ENCODE peak calls at places on chromosomes 5 and 9, in nine cellular contexts. One of them, this sample, is unnamed.

GRCh38 chr9:114218264-114219120 is 63.2 kb downstream of the COL27A1 start:
- DNase-seq in endodermal cell: no peak
- DNase-seq in Caco-2: no peak
- DNase-seq in heart left ventricle: no peak
- DNase-seq in CD8-positive, alpha-beta T cell: no peak
- DNase-seq in A549: no peak
- DNase-seq in IMR-90: peak; percentile 57
- DNase-seq in upper lobe of right lung: no peak
- DNase-seq in mucosa of descending colon: no peak
- DNase-seq in this sample: no peak

GRCh38 chr5:127330116-127330515 is 39.5 kb downstream of the MEGF10 start:
- DNase-seq in A549: no peak
- DNase-seq in CD8-positive, alpha-beta T cell: no peak
- DNase-seq in endodermal cell: no peak
- DNase-seq in mucosa of descending colon: no peak
- DNase-seq in heart left ventricle: no peak
- DNase-seq in upper lobe of right lung: no peak
- DNase-seq in Caco-2: no peak
- DNase-seq in IMR-90: no peak
- DNase-seq in this sample: no peak

GRCh38 chr5:43396762-43397304 is 15.4 kb downstream of the CCL28 start:
- DNase-seq in Caco-2: peak; percentile 75
- DNase-seq in heart left ventricle: no peak
- DNase-seq in mucosa of descending colon: peak; percentile 74
- DNase-seq in IMR-90: no peak
- DNase-seq in upper lobe of right lung: peak; percentile 86
- DNase-seq in endodermal cell: no peak
- DNase-seq in A549: peak; percentile 17
- DNase-seq in CD8-positive, alpha-beta T cell: peak; percentile 63
- DNase-seq in this sample: peak; percentile 64

GRCh38 chr5:39224196-39224754 is 4.9 kb upstream of the FYB1 start:
- DNase-seq in upper lobe of right lung: no peak
- DNase-seq in Caco-2: no peak
- DNase-seq in heart left ventricle: no peak
- DNase-seq in endodermal cell: peak; percentile 74
- DNase-seq in mucosa of descending colon: peak; percentile 73
- DNase-seq in A549: peak; percentile 58
- DNase-seq in IMR-90: peak; percentile 5
- DNase-seq in CD8-positive, alpha-beta T cell: no peak
- DNase-seq in this sample: peak; percentile 66

GRCh38 chr9:123373447-123373923 is 17.5 kb downstream of the CRB2 start:
- DNase-seq in heart left ventricle: no peak
- DNase-seq in A549: no peak
- DNase-seq in mucosa of descending colon: no peak
- DNase-seq in endodermal cell: peak; percentile 82
- DNase-seq in upper lobe of right lung: no peak
- DNase-seq in Caco-2: no peak
- DNase-seq in CD8-positive, alpha-beta T cell: no peak
- DNase-seq in IMR-90: no peak
- DNase-seq in this sample: no peak

GRCh38 chr9:106798021-106798799 is 64.8 kb upstream of the ZNF462 start:
- DNase-seq in CD8-positive, alpha-beta T cell: no peak
- DNase-seq in Caco-2: no peak
- DNase-seq in IMR-90: no peak
- DNase-seq in upper lobe of right lung: no peak
- DNase-seq in heart left ventricle: no peak
- DNase-seq in endodermal cell: peak; percentile 46
- DNase-seq in A549: no peak
- DNase-seq in mucosa of descending colon: no peak
- DNase-seq in this sample: no peak

GRCh38 chr9:99377790-99378775 is 156.0 kb downstream of the SEC61B start:
- DNase-seq in upper lobe of right lung: no peak
- DNase-seq in A549: no peak
- DNase-seq in endodermal cell: no peak
- DNase-seq in Caco-2: no peak
- DNase-seq in IMR-90: peak; percentile 71
- DNase-seq in mucosa of descending colon: no peak
- DNase-seq in CD8-positive, alpha-beta T cell: no peak
- DNase-seq in heart left ventricle: no peak
- DNase-seq in this sample: no peak

GRCh38 chr9:114804504-114804903 is 1.3 kb downstream of the TNFSF15 start:
- DNase-seq in heart left ventricle: no peak
- DNase-seq in upper lobe of right lung: no peak
- DNase-seq in A549: peak; percentile 73
- DNase-seq in IMR-90: peak; percentile 84
- DNase-seq in mucosa of descending colon: peak; percentile 61
- DNase-seq in endodermal cell: no peak
- DNase-seq in Caco-2: peak; percentile 86
- DNase-seq in CD8-positive, alpha-beta T cell: no peak
- DNase-seq in this sample: peak; percentile 84

GRCh38 chr5:35468811-35469210 is 148.9 kb upstream of the SPEF2 start:
- DNase-seq in CD8-positive, alpha-beta T cell: no peak
- DNase-seq in mucosa of descending colon: no peak
- DNase-seq in endodermal cell: no peak
- DNase-seq in upper lobe of right lung: no peak
- DNase-seq in IMR-90: no peak
- DNase-seq in heart left ventricle: no peak
- DNase-seq in A549: no peak
- DNase-seq in Caco-2: no peak
- DNase-seq in this sample: no peak

GRCh38 chr9:111961575-111961974 is 65.0 kb downstream of the UGCG start:
- DNase-seq in A549: peak; percentile 84
- DNase-seq in IMR-90: peak; percentile 86
- DNase-seq in Caco-2: no peak
- DNase-seq in heart left ventricle: no peak
- DNase-seq in upper lobe of right lung: no peak
- DNase-seq in mucosa of descending colon: no peak
- DNase-seq in CD8-positive, alpha-beta T cell: no peak
- DNase-seq in endodermal cell: no peak
- DNase-seq in this sample: peak; percentile 35

GRCh38 chr9:111959468-111959941 is 62.9 kb downstream of the UGCG start:
- DNase-seq in endodermal cell: no peak
- DNase-seq in CD8-positive, alpha-beta T cell: no peak
- DNase-seq in Caco-2: peak; percentile 84
- DNase-seq in mucosa of descending colon: peak; percentile 58
- DNase-seq in A549: peak; percentile 73
- DNase-seq in upper lobe of right lung: peak; percentile 68
- DNase-seq in IMR-90: peak; percentile 89
- DNase-seq in heart left ventricle: no peak
- DNase-seq in this sample: peak; percentile 57

GRCh38 chr9:111957856-111958631 is 61.4 kb downstream of the UGCG start:
- DNase-seq in CD8-positive, alpha-beta T cell: peak; percentile 13
- DNase-seq in IMR-90: peak; percentile 99
- DNase-seq in endodermal cell: no peak
- DNase-seq in Caco-2: no peak
- DNase-seq in upper lobe of right lung: no peak
- DNase-seq in heart left ventricle: no peak
- DNase-seq in A549: peak; percentile 61
- DNase-seq in mucosa of descending colon: no peak
- DNase-seq in this sample: no peak

GRCh38 chr9:111961011-111961410 is 64.4 kb downstream of the UGCG start:
- DNase-seq in Caco-2: no peak
- DNase-seq in upper lobe of right lung: no peak
- DNase-seq in endodermal cell: no peak
- DNase-seq in heart left ventricle: no peak
- DNase-seq in CD8-positive, alpha-beta T cell: no peak
- DNase-seq in IMR-90: peak; percentile 79
- DNase-seq in mucosa of descending colon: no peak
- DNase-seq in A549: no peak
- DNase-seq in this sample: no peak

DNA sequence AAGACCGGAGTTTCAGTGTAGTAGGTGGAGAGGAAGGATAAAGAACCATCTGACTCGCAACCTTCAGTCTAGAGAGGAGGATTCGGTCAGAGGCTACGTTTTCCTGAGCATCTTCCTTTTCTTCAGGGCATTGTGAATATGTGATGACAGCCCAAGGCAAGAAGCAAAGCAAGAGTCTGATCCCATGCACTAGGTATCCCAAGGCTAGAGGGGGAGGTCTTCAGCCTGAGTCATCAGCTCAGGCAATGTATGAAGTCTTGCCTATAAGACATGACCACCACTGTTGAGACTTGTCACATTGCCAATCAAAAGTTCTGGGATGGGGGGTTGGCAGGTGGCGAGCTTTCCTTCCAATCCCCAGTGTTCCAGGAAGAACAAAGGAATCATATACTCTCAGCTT is 63.3 kb downstream of the UGCG start:
- DNase-seq in upper lobe of right lung: no peak
- DNase-seq in mucosa of descending colon: no peak
- DNase-seq in heart left ventricle: no peak
- DNase-seq in Caco-2: no peak
- DNase-seq in IMR-90: peak; percentile 70
- DNase-seq in endodermal cell: no peak
- DNase-seq in A549: peak; percentile 45
- DNase-seq in CD8-positive, alpha-beta T cell: no peak
- DNase-seq in this sample: no peak
- H3K4me1 ChIP-seq in upper lobe of right lung: peaks cover 14% of the 10 kb centered on the region
- H3K4me1 ChIP-seq in mucosa of descending colon: peaks cover 6% of the 10 kb centered on the region
- H3K4me1 ChIP-seq in heart left ventricle: no peaks in the 10 kb centered on the region
- H3K4me1 ChIP-seq in Caco-2: peaks cover 35% of the 10 kb centered on the region
- H3K4me1 ChIP-seq in IMR-90: peaks cover 21% of the 10 kb centered on the region
- H3K4me1 ChIP-seq in endodermal cell: peaks cover 12% of the 10 kb centered on the region
- H3K4me1 ChIP-seq in A549: peaks cover 62% of the 10 kb centered on the region
- H3K4me1 ChIP-seq in CD8-positive, alpha-beta T cell: no peaks in the 10 kb centered on the region
- H3K4me1 ChIP-seq in this sample: peaks cover 5% of the 10 kb centered on the region

DNA sequence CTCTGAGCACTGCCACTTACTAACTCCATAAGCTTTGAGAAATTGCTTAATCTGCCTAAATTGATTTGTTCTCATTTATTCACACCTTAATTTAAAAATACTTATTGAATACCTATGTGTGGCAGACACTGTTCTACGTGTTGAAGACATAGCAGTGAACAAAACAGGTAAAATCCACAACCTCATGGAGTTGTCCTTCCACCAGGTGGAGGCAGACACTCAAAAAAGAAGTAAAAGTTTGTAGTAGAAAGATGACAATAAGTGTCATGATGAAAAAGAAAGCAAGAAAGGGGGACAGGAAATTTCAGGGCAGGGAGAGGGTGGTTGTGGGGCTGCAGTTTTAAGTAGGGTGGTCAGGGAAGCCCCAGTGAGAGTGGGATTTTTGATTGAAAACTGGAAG is 94.9 kb downstream of the SREK1 start:
- DNase-seq in Caco-2: no peak
- DNase-seq in IMR-90: no peak
- DNase-seq in endodermal cell: no peak
- DNase-seq in CD8-positive, alpha-beta T cell: no peak
- DNase-seq in A549: peak; percentile 24
- DNase-seq in upper lobe of right lung: no peak
- DNase-seq in heart left ventricle: no peak
- DNase-seq in mucosa of descending colon: no peak
- DNase-seq in this sample: no peak
- TF ChIP-seq CTCF in Caco-2: no peak
- TF ChIP-seq CTCF in IMR-90: peak; percentile 13
- TF ChIP-seq CTCF in endodermal cell: peak; percentile 76
- TF ChIP-seq CTCF in CD8-positive, alpha-beta T cell: no peak
- TF ChIP-seq CTCF in A549: peak; percentile 48
- TF ChIP-seq CTCF in upper lobe of right lung: no peak
- TF ChIP-seq CTCF in heart left ventricle: peak; percentile 19
- TF ChIP-seq CTCF in mucosa of descending colon: no peak
- TF ChIP-seq CTCF in this sample: no peak

GRCh38 chr5:179111267-179112207 is 51.4 kb downstream of the ZNF354C start:
- DNase-seq in mucosa of descending colon: no peak
- DNase-seq in A549: no peak
- DNase-seq in heart left ventricle: no peak
- DNase-seq in CD8-positive, alpha-beta T cell: no peak
- DNase-seq in upper lobe of right lung: no peak
- DNase-seq in Caco-2: no peak
- DNase-seq in endodermal cell: peak; percentile 11
- DNase-seq in IMR-90: no peak
- DNase-seq in this sample: peak; percentile 7

GRCh38 chr5:179113945-179114641 is 53.9 kb downstream of the ZNF354C start:
- DNase-seq in CD8-positive, alpha-beta T cell: no peak
- DNase-seq in upper lobe of right lung: no peak
- DNase-seq in mucosa of descending colon: no peak
- DNase-seq in A549: no peak
- DNase-seq in endodermal cell: peak; percentile 14
- DNase-seq in IMR-90: no peak
- DNase-seq in Caco-2: peak; percentile 23
- DNase-seq in heart left ventricle: no peak
- DNase-seq in this sample: peak; percentile 6

GRCh38 chr5:179113143-179113530 is 53.0 kb downstream of the ZNF354C start:
- DNase-seq in heart left ventricle: no peak
- DNase-seq in A549: no peak
- DNase-seq in Caco-2: peak; percentile 5
- DNase-seq in endodermal cell: peak; percentile 8
- DNase-seq in CD8-positive, alpha-beta T cell: no peak
- DNase-seq in IMR-90: no peak
- DNase-seq in mucosa of descending colon: no peak
- DNase-seq in upper lobe of right lung: no peak
- DNase-seq in this sample: peak; percentile 8

GRCh38 chr5:179110528-179110927 is 50.4 kb downstream of the ZNF354C start:
- DNase-seq in IMR-90: no peak
- DNase-seq in endodermal cell: peak; percentile 8
- DNase-seq in Caco-2: no peak
- DNase-seq in heart left ventricle: no peak
- DNase-seq in A549: no peak
- DNase-seq in CD8-positive, alpha-beta T cell: no peak
- DNase-seq in upper lobe of right lung: no peak
- DNase-seq in mucosa of descending colon: no peak
- DNase-seq in this sample: no peak

DNA sequence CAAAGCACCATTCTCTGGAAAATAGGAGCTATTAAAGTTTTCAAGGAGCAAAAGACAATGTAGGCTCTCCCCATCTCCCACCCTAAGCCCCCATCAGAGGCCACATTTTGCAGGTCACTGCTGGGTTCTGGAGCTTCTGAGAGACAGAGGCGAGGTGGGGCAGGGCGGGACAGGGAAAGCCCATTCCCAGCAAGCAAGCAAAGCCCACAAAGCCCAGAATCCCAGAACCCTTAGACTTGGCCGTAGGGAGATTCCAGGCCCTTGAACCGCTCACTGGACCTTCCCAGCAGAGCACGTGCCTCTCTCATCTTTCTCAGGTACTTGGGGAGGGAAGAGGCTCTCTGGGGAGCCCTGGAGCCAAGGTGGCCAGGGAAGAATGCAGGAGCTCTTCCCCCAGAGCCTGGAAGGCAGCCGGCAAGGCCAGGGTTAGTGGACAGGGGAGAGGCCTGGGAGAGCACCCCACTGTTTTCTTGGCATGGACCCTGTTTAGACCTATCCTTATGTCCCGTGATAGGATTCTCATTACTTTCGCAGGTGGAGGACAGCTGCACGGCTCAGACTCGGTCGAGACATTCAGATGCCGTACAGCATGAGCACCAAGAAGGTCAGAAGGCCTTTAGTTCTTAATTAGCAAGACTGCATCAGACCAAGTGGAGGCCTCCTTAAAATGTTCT is 52.4 kb downstream of the ZNF354C start:
- DNase-seq in heart left ventricle: no peak
- DNase-seq in endodermal cell: peak; percentile 12
- DNase-seq in mucosa of descending colon: no peak
- DNase-seq in A549: no peak
- DNase-seq in Caco-2: peak; percentile 12
- DNase-seq in CD8-positive, alpha-beta T cell: no peak
- DNase-seq in IMR-90: no peak
- DNase-seq in upper lobe of right lung: no peak
- DNase-seq in this sample: peak; percentile 9
- H3K9me3 ChIP-seq in heart left ventricle: peaks cover 73% of the 10 kb centered on the region
- H3K9me3 ChIP-seq in endodermal cell: peaks cover 24% of the 10 kb centered on the region
- H3K9me3 ChIP-seq in mucosa of descending colon: peaks cover 59% of the 10 kb centered on the region
- H3K9me3 ChIP-seq in A549: peaks cover 20% of the 10 kb centered on the region
- H3K9me3 ChIP-seq in Caco-2: peaks cover under 1% of the 10 kb centered on the region
- H3K9me3 ChIP-seq in CD8-positive, alpha-beta T cell: no peaks in the 10 kb centered on the region
- H3K9me3 ChIP-seq in IMR-90: peaks cover 40% of the 10 kb centered on the region
- H3K9me3 ChIP-seq in upper lobe of right lung: peaks cover 19% of the 10 kb centered on the region
- H3K9me3 ChIP-seq in this sample: no peaks in the 10 kb centered on the region

GRCh38 chr9:38062498-38063362 is 6.3 kb downstream of the SHB start:
- DNase-seq in Caco-2: no peak
- DNase-seq in mucosa of descending colon: no peak
- DNase-seq in heart left ventricle: no peak
- DNase-seq in upper lobe of right lung: no peak
- DNase-seq in endodermal cell: peak; percentile 40
- DNase-seq in CD8-positive, alpha-beta T cell: no peak
- DNase-seq in A549: no peak
- DNase-seq in IMR-90: peak; percentile 84
- DNase-seq in this sample: no peak
- H3K4me1 ChIP-seq in Caco-2: peaks cover 40% of the 10 kb centered on the region
- H3K4me1 ChIP-seq in mucosa of descending colon: peaks cover 32% of the 10 kb centered on the region
- H3K4me1 ChIP-seq in heart left ventricle: peaks cover 37% of the 10 kb centered on the region
- H3K4me1 ChIP-seq in upper lobe of right lung: peaks cover 57% of the 10 kb centered on the region
- H3K4me1 ChIP-seq in endodermal cell: peaks cover 24% of the 10 kb centered on the region
- H3K4me1 ChIP-seq in CD8-positive, alpha-beta T cell: peaks cover 10% of the 10 kb centered on the region
- H3K4me1 ChIP-seq in A549: peaks cover 90% of the 10 kb centered on the region
- H3K4me1 ChIP-seq in IMR-90: peaks cover 51% of the 10 kb centered on the region
- H3K4me1 ChIP-seq in this sample: peaks cover 13% of the 10 kb centered on the region

This sample was measured in colonic mucosa.